ENCODE peak calls at places on chromosomes 13 and 19, in seven cellular contexts. Q is endodermal cell, P is OCI-LY7, H is transverse colon, X is fibroblast of lung, J is IMR-90, U is left ventricle myocardium inferior. L is an unnamed sample. For H3K9me3, the result is how much of the 10 kb centered on the place peaks cover.

GRCh38 chr13:111058796-111059506 is 56.2 kb upstream of the ARHGEF7 start:
- DNase-seq in J (no peak), X (no peak), P (no peak), U (no peak), H (no peak), Q (no peak), L (no peak)

GRCh38 chr13:28357846-28358496 is 137.0 kb downstream of the FLT1 start:
- DNase-seq in X (no peak), H (no peak), Q (no peak), P (no peak), U (no peak), J (no peak), L (no peak)

GRCh38 chr13:84192125-84192524 is 309.9 kb upstream of the SLITRK1 start:
- DNase-seq in H (no peak), U (no peak), J (peak), X (peak), P (no peak), Q (no peak), L (no peak)

GRCh38 chr13:48144413-48145035 is 49.6 kb upstream of the MED4 start:
- DNase-seq in P (peak), U (no peak), Q (no peak), X (no peak), H (peak), J (peak), L (peak)

GRCh38 chr13:20901668-20902437 is 693 bp downstream of the XPO4 start:
- DNase-seq in J (peak), P (peak), X (peak), Q (peak), U (peak), H (peak), L (no peak)

GRCh38 chr19:16326401-16327130 is 1.9 kb downstream of the KLF2 start:
- DNase-seq in J (no peak), X (peak), U (no peak), H (peak), Q (peak), P (peak), L (peak)

GRCh38 chr13:33213024-33213795 is 72.3 kb downstream of the STARD13 start:
- DNase-seq in Q (no peak), J (no peak), U (no peak), X (peak), H (no peak), P (no peak), L (no peak)

GRCh38 chr13:76035711-76036110 is 399.6 kb downstream of the LMO7 start:
- DNase-seq in P (no peak), U (no peak), J (peak), X (peak), Q (no peak), H (no peak), L (no peak)

GRCh38 chr19:11418518-11419506 is at the start of gene RGL3:
- DNase-seq in P (no peak), X (no peak), Q (peak), U (peak), J (no peak), H (peak), L (peak)

GRCh38 chr13:46751811-46752635 is 44.9 kb downstream of the ESD start:
- DNase-seq in J (peak), H (no peak), U (no peak), P (peak), X (peak), Q (no peak), L (no peak)

GRCh38 chr19:23437901-23438300 is 42.6 kb upstream of the ZNF91 start:
- DNase-seq in X (no peak), U (no peak), P (peak), H (no peak), Q (no peak), J (no peak), L (no peak)

GRCh38 chr19:3743486-3743885 is 18.0 kb downstream of the APBA3 start:
- DNase-seq in X (no peak), H (no peak), U (no peak), J (no peak), Q (no peak), P (peak), L (no peak)

GRCh38 chr19:35274323-35274722 is 5.6 kb downstream of the USF2 start:
- DNase-seq in Q (no peak), X (no peak), J (no peak), P (no peak), H (no peak), U (no peak), L (no peak)

GRCh38 chr13:49679244-49679643 is 12.0 kb downstream of the EBPL start:
- DNase-seq in X (peak), J (peak), Q (peak), U (no peak), P (peak), H (no peak), L (no peak)

GRCh38 chr19:38888876-38889275 is 10.5 kb downstream of the SIRT2 start:
- DNase-seq in U (no peak), J (no peak), P (no peak), H (no peak), Q (no peak), X (no peak), L (no peak)

GRCh38 chr19:47253467-47253881 is 2.9 kb upstream of the CCDC9 start:
- DNase-seq in H (no peak), U (no peak), J (peak), X (peak), P (no peak), Q (no peak), L (no peak)

GRCh38 chr13:100506154-100506553 is 82.4 kb downstream of the GGACT start:
- DNase-seq in H (no peak), U (no peak), P (no peak), Q (no peak), J (no peak), X (no peak), L (no peak)

DNA sequence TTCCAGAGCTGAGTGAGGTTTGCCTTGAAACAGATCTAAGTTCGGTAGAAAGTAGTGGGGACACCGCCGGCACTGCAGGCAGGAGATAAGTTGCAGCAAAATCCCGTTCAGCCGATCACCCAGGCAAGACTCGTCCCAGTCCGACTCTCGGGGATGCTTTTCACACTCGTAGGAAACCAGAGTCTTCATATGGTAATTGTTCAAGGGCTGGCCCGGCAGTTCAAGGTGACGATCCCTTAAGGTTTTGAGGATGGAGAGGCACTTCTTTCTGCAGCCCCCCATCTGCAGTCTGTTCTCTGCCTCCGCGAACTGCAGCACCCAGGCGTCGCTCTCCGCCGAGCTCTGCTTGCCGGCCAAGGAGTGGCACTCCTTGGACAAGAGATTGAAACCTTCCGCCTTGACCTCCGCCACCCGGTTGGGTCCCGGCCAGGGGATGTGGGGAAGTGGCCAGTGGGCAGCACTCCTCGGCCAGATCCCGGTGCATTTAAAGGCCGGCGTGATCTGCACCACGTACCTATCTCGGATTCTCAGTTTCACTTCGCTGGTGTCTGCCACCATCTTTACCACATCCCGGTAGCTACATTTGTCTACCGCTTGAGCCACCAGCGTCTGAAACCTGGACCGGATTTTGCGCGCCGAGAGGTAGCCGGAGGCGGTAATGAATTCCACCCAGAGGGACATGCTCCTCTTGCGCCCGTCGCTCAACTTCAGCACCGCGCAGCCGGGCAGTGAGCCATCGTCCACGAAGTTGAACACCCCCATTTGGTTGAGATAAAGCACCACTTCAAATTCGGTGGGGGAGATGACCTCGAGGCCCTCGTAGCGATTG is 1.1 kb downstream of the MAB21L1 start:
- DNase-seq in P (no peak), X (peak), Q (peak), J (peak), U (no peak), H (peak), L (no peak)
- TF ChIP-seq CTCF in P (no peak), X (no peak), Q (no peak), J (no peak), U (no peak), H (no peak), L (no peak)

DNA sequence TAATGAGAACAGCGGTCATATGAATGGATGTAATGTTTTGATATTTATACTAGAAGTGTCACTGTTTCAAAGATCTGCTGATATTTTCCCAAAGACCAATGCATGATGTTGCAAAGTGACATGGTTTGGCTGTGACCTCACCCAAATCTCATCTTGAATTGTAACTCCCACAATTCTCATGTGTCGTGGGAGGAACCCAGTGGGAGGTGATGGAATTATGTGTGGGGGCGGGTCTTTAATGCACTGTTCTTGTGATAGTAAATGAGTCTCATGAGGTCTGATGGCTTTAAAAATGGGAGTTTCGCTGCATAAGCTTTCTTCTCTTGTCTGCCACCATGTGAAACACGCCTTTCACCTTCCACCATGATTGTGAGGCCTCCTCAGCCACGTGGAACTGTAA is 98.3 kb downstream of the AKAP11 start:
- DNase-seq in H (no peak), U (no peak), J (no peak), P (no peak), X (no peak), Q (no peak), L (no peak)
- H3K4me3 ChIP-seq in H (no peak), U (no peak), J (no peak), P (no peak), X (no peak), Q (no peak), L (no peak)

DNA sequence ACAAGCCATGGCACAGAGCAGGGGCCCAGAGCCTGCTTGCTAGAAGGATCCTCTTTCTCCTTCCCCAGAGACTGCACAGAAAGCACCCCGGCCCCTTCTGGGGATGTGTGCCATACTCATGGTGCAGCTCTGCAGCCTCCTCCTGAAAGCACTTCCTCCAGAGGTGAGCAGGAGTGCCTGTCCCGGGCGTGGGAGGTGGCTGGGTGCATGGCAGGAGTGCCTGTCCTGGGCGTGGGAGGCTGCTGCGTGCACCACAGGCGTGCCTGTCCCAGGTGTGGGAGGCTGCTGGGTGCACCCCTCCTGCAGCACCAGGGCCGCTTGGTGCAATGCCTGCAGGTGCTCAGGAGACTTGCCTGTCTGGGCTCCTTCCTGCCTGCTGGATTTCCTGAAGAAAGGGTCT is 913.3 kb downstream of the UQCRFS1 start:
- DNase-seq in Q (no peak), H (no peak), J (no peak), X (no peak), U (no peak), P (no peak), L (no peak)
- H3K9me3 ChIP-seq in Q (under half), H (under half), J (under half), X (under half), U (under half), P (under half), L (under half)

DNA sequence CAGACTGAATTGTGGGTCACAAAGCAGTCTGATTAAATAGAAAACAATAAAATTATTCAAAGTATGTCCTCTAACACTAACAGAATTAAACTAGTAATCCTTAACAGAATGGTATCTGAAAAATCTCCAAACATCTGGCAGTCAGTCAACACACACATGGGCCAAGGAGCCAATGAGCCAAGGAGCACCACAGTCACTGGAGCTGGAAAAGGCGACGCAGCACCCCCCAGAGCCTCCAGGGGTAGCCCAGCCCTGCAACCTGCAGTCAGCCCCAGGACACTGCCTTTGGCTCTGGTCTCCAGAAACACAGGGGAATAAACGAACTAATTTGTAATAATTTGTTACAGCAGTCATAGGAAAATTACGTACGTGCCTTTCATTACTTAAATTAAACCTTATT is 12.3 kb downstream of the TUBGCP3 start:
- DNase-seq in U (no peak), H (no peak), X (peak), P (no peak), Q (peak), J (no peak), L (no peak)
- TF ChIP-seq CTCF in U (no peak), H (no peak), X (no peak), P (no peak), Q (peak), J (no peak), L (no peak)

GRCh38 chr19:18517606-18518005 is 4.3 kb downstream of the ELL start:
- DNase-seq in J (no peak), X (no peak), Q (no peak), U (no peak), P (no peak), H (no peak), L (no peak)
- H3K4me3 ChIP-seq in J (no peak), X (no peak), Q (no peak), U (no peak), P (no peak), H (no peak), L (no peak)

DNA sequence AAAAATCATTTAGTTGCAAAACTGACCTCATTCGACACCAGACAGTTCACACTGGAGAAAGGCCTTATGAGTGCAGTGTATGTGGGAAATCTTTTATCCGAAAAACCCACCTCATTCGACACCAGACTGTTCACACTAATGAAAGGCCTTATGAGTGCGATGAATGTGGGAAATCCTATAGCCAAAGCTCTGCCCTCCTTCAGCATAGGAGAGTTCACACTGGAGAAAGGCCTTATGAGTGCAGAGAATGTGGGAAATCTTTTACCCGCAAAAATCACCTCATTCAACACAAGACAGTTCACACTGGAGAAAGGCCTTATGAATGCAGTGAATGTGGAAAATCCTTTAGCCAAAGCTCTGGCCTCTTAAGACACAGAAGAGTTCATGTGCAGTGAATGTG is 7.1 kb upstream of the ZNF134 start:
- DNase-seq in Q (no peak), U (no peak), X (no peak), J (no peak), H (no peak), P (no peak), L (no peak)
- H3K9me3 ChIP-seq in Q (under half), U (half or more), X (under half), J (under half), H (under half), P (under half), L (half or more)

DNA sequence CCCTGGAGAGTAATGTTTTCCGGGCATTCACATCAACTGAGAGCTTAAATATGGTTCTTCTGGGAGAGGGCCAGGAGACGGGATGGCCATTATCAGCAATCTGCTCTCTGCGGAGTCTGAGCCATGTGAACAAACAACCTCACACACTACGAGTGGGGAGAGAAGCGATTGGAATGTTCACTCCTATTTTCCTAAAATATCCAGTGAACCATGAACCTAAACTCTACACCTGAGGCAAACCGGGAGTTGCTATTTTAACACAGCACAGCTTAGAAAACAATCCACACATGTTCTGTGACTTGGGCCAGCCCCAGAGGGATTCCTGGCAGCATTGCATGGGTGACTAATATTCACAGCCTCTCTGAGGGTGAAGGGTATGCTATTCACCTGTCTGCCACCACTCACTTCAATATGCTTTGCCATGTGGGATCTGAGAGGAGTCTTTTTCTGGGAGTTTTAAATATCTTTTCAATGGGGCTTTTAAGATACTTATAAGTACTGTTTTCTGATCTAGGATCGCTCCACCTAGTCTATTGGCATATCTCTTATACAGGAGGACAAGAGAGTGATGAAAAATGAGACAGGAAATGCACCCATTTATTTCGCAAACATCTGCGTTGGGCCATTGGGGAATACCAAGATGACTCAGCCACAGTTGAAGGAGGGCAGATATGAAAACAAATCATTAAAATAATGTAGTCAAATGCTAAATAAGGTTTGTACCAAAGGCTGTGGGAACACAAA is 72.6 kb upstream of the SERP2 start:
- DNase-seq in P (no peak), U (peak), H (no peak), X (peak), J (peak), Q (no peak), L (no peak)
- TF ChIP-seq CTCF in P (no peak), U (peak), H (no peak), X (no peak), J (no peak), Q (no peak), L (no peak)